ENCODE peak calls at places on chromosomes 2 and 18, in nine cellular contexts. H is neural progenitor cell, Z is GM13977, E is PC-3, U is endothelial cell, J is epithelial cell of esophagus, M is mesothelial cell of epicardium, B is fibroblast of pulmonary artery, K is SK-N-SH. D is an unnamed sample.

GRCh38 chr2:144458536-144458935 is 61.4 kb downstream of the ZEB2 start:
- DNase-seq in H (no peak), Z (no peak), E (no peak), U (no peak), J (no peak), M (no peak), B (no peak), K (no peak), D (no peak)

GRCh38 chr2:182649316-182649715 is 66.7 kb upstream of the DNAJC10 start:
- DNase-seq in H (peak; percentile 71), Z (peak; percentile 15), E (peak; percentile 53), U (peak; percentile 29), J (peak; percentile 42), M (no peak), B (peak; percentile 71), K (peak; percentile 38), D (no peak)

GRCh38 chr2:128494307-128494639 is 175.6 kb upstream of the HS6ST1 start:
- DNase-seq in H (no peak), Z (no peak), E (no peak), U (no peak), J (no peak), M (no peak), B (no peak), K (peak; percentile 36), D (no peak)

GRCh38 chr2:55995206-55995605 is 71.6 kb upstream of the EFEMP1 start:
- DNase-seq in H (no peak), Z (no peak), E (peak; percentile 67), U (no peak), J (no peak), M (no peak), B (no peak), K (no peak), D (no peak)

GRCh38 chr2:47072018-47072691 is 83.0 kb downstream of the STPG4 start:
- DNase-seq in H (peak; percentile 70), Z (no peak), E (no peak), U (no peak), J (no peak), M (no peak), B (peak; percentile 99), K (peak; percentile 92), D (peak; percentile 95)

GRCh38 chr2:113370478-113371091 is 66.9 kb upstream of the ZNG1B start:
- DNase-seq in H (peak; percentile 85), Z (peak; percentile 51), E (peak; percentile 92), U (peak; percentile 65), J (peak; percentile 79), M (peak; percentile 75), B (peak; percentile 80), K (peak; percentile 58), D (peak; percentile 76)

GRCh38 chr2:165793161-165793778 is 777 bp downstream of the GALNT3 start:
- DNase-seq in H (peak; percentile 51), Z (peak; percentile 23), E (peak; percentile 95), U (peak; percentile 14), J (peak; percentile 92), M (peak; percentile 38), B (no peak), K (no peak), D (no peak)

GRCh38 chr18:44098551-44099098 is 582.1 kb upstream of the SETBP1 start:
- DNase-seq in H (peak; percentile 39), Z (peak; percentile 5), E (peak; percentile 53), U (peak; percentile 40), J (peak; percentile 48), M (no peak), B (peak; percentile 56), K (no peak), D (no peak)

GRCh38 chr18:80103231-80103630 is 5.8 kb upstream of the ADNP2 start:
- DNase-seq in H (no peak), Z (no peak), E (no peak), U (no peak), J (peak; percentile 25), M (no peak), B (no peak), K (no peak), D (peak; percentile 87)

GRCh38 chr2:20091305-20091991 is 40.0 kb upstream of the LAPTM4A start:
- DNase-seq in H (no peak), Z (no peak), E (peak; percentile 68), U (no peak), J (peak; percentile 86), M (no peak), B (peak; percentile 92), K (no peak), D (no peak)

GRCh38 chr2:78416625-78417300 is 608.7 kb upstream of the REG3G start:
- DNase-seq in H (no peak), Z (no peak), E (peak; percentile 6), U (no peak), J (no peak), M (no peak), B (no peak), K (no peak), D (no peak)

GRCh38 chr2:98737848-98738247 is 6.9 kb upstream of the MGAT4A start:
- DNase-seq in H (no peak), Z (no peak), E (no peak), U (no peak), J (no peak), M (no peak), B (no peak), K (no peak), D (no peak)

GRCh38 chr2:227310756-227311110 is 14.3 kb upstream of the MFF start:
- DNase-seq in H (no peak), Z (no peak), E (peak; percentile 75), U (no peak), J (peak; percentile 76), M (no peak), B (no peak), K (no peak), D (no peak)

GRCh38 chr2:197433770-197434438 is 924 bp downstream of the SF3B1 start:
- DNase-seq in H (no peak), Z (no peak), E (no peak), U (no peak), J (no peak), M (no peak), B (no peak), K (no peak), D (no peak)

GRCh38 chr2:12960671-12961070 is 243.9 kb downstream of the TRIB2 start:
- DNase-seq in H (no peak), Z (no peak), E (no peak), U (no peak), J (no peak), M (no peak), B (no peak), K (no peak), D (no peak)

GRCh38 chr18:62954341-62954740 is 239.0 kb downstream of the PHLPP1 start:
- DNase-seq in H (no peak), Z (no peak), E (peak; percentile 85), U (no peak), J (peak; percentile 62), M (no peak), B (no peak), K (no peak), D (no peak)

GRCh38 chr2:191264647-191265079 is 19.5 kb downstream of the MYO1B start:
- DNase-seq in H (no peak), Z (no peak), E (peak; percentile 51), U (no peak), J (no peak), M (no peak), B (peak; percentile 62), K (no peak), D (no peak)

GRCh38 chr18:6543330-6543908 is 128.7 kb upstream of the L3MBTL4 start:
- DNase-seq in H (peak; percentile 42), Z (peak; percentile 22), E (peak; percentile 72), U (no peak), J (peak; percentile 21), M (no peak), B (peak; percentile 61), K (peak; percentile 37), D (no peak)

GRCh38 chr2:68905116-68905515 is 33.9 kb upstream of the BMP10 start:
- DNase-seq in H (no peak), Z (no peak), E (peak; percentile 61), U (no peak), J (no peak), M (no peak), B (peak; percentile 13), K (no peak), D (no peak)

GRCh38 chr18:61901334-61901986 is 8.7 kb upstream of the RNF152 start:
- DNase-seq in H (peak; percentile 78), Z (peak; percentile 77), E (peak; percentile 73), U (peak; percentile 51), J (peak; percentile 69), M (no peak), B (peak; percentile 70), K (peak; percentile 73), D (peak; percentile 65)

GRCh38 chr18:71398530-71398929 is 1109.7 kb downstream of the SOCS6 start:
- DNase-seq in H (peak; percentile 78), Z (no peak), E (peak; percentile 52), U (no peak), J (no peak), M (no peak), B (peak; percentile 56), K (peak; percentile 2), D (no peak)

GRCh38 chr2:196516541-196516940 is 123.0 kb upstream of the CCDC150 start:
- DNase-seq in H (no peak), Z (no peak), E (no peak), U (no peak), J (no peak), M (no peak), B (peak; percentile 3), K (peak; percentile 20), D (no peak)

GRCh38 chr2:237964578-237965404 is 2.0 kb upstream of the UBE2F start:
- DNase-seq in H (no peak), Z (no peak), E (peak; percentile 88), U (no peak), J (peak; percentile 70), M (no peak), B (peak; percentile 96), K (no peak), D (no peak)
- TF ChIP-seq CTCF in H (no peak), Z (no peak), E (no peak), U (no peak), J (no peak), M (no peak), B (no peak), K (no peak), D (no peak)

GRCh38 chr2:152120430-152120829 is 21.6 kb upstream of the CACNB4 start:
- DNase-seq in H (no peak), Z (no peak), E (no peak), U (no peak), J (no peak), M (no peak), B (no peak), K (no peak), D (no peak)

GRCh38 chr2:152115952-152116351 is 17.1 kb upstream of the CACNB4 start:
- DNase-seq in H (no peak), Z (no peak), E (peak; percentile 17), U (no peak), J (peak; percentile 10), M (no peak), B (no peak), K (no peak), D (no peak)
- TF ChIP-seq CTCF in H (peak; percentile 16), Z (no peak), E (peak; percentile 38), U (no peak), J (peak; percentile 29), M (no peak), B (no peak), K (no peak), D (no peak)

GRCh38 chr18:41391616-41392610 is 563.1 kb upstream of the PIK3C3 start:
- DNase-seq in H (peak; percentile 85), Z (peak; percentile 31), E (peak; percentile 54), U (peak; percentile 66), J (peak; percentile 68), M (peak; percentile 72), B (peak; percentile 83), K (peak; percentile 72), D (no peak)
- TF ChIP-seq CTCF in H (peak; percentile 84), Z (peak; percentile 58), E (peak; percentile 67), U (peak; percentile 55), J (peak; percentile 83), M (peak; percentile 56), B (peak; percentile 83), K (peak; percentile 86), D (peak; percentile 25)

GRCh38 chr2:43142921-43143438 is 83.4 kb downstream of the ZFP36L2 start:
- DNase-seq in H (no peak), Z (no peak), E (no peak), U (no peak), J (peak; percentile 26), M (no peak), B (peak; percentile 29), K (no peak), D (no peak)
- TF ChIP-seq CTCF in H (no peak), Z (no peak), E (peak; percentile 39), U (no peak), J (no peak), M (no peak), B (no peak), K (peak; percentile 6), D (no peak)

D was measured in ascending aorta.